ENCODE peak calls at places on chromosomes 13 and 19, in seven cellular contexts. One of them, this sample, is unnamed.

GRCh38 chr13:106156468-106156867 is 379.0 kb downstream of the EFNB2 start:
- DNase-seq in lower leg skin: no peak
- DNase-seq in fibroblast of villous mesenchyme: peak; percentile 96
- DNase-seq in T1000: peak; percentile 44
- DNase-seq in RWPE1: peak; percentile 86
- DNase-seq in lung: no peak
- DNase-seq in mammary epithelial cell: peak; percentile 99
- DNase-seq in this sample: peak; percentile 97

GRCh38 chr19:49912965-49913685 is 15.9 kb upstream of the ATF5 start:
- DNase-seq in lung: no peak
- DNase-seq in RWPE1: no peak
- DNase-seq in T1000: no peak
- DNase-seq in mammary epithelial cell: no peak
- DNase-seq in lower leg skin: no peak
- DNase-seq in fibroblast of villous mesenchyme: peak; percentile 30
- DNase-seq in this sample: no peak

GRCh38 chr19:18290250-18291018 is 9.0 kb upstream of the JUND start:
- DNase-seq in lung: no peak
- DNase-seq in RWPE1: no peak
- DNase-seq in fibroblast of villous mesenchyme: no peak
- DNase-seq in T1000: no peak
- DNase-seq in mammary epithelial cell: no peak
- DNase-seq in lower leg skin: no peak
- DNase-seq in this sample: no peak

GRCh38 chr19:43354305-43354627 is 780 bp downstream of the CD177 start:
- DNase-seq in fibroblast of villous mesenchyme: no peak
- DNase-seq in lower leg skin: no peak
- DNase-seq in T1000: no peak
- DNase-seq in RWPE1: no peak
- DNase-seq in lung: no peak
- DNase-seq in mammary epithelial cell: no peak
- DNase-seq in this sample: no peak

GRCh38 chr19:11673608-11674041 is 65.1 kb downstream of the ZNF823 start:
- DNase-seq in mammary epithelial cell: no peak
- DNase-seq in T1000: no peak
- DNase-seq in fibroblast of villous mesenchyme: peak; percentile 70
- DNase-seq in lower leg skin: peak; percentile 33
- DNase-seq in lung: peak; percentile 69
- DNase-seq in RWPE1: peak; percentile 17
- DNase-seq in this sample: no peak

GRCh38 chr19:17262557-17262956 is 2.0 kb downstream of the USHBP1 start:
- DNase-seq in T1000: no peak
- DNase-seq in RWPE1: no peak
- DNase-seq in lower leg skin: no peak
- DNase-seq in fibroblast of villous mesenchyme: no peak
- DNase-seq in mammary epithelial cell: no peak
- DNase-seq in lung: no peak
- DNase-seq in this sample: no peak

GRCh38 chr19:30855475-30855874 is 483.3 kb downstream of the ZNF536 start:
- DNase-seq in lower leg skin: no peak
- DNase-seq in fibroblast of villous mesenchyme: no peak
- DNase-seq in lung: no peak
- DNase-seq in T1000: no peak
- DNase-seq in RWPE1: no peak
- DNase-seq in mammary epithelial cell: no peak
- DNase-seq in this sample: no peak

GRCh38 chr13:40052954-40053353 is 397.5 kb downstream of the COG6 start:
- DNase-seq in mammary epithelial cell: no peak
- DNase-seq in fibroblast of villous mesenchyme: no peak
- DNase-seq in lower leg skin: no peak
- DNase-seq in lung: no peak
- DNase-seq in T1000: no peak
- DNase-seq in RWPE1: no peak
- DNase-seq in this sample: no peak

GRCh38 chr13:104796581-104796980 is 1730.4 kb upstream of the SLC10A2 start:
- DNase-seq in fibroblast of villous mesenchyme: no peak
- DNase-seq in lung: no peak
- DNase-seq in mammary epithelial cell: no peak
- DNase-seq in RWPE1: no peak
- DNase-seq in lower leg skin: no peak
- DNase-seq in T1000: no peak
- DNase-seq in this sample: no peak

GRCh38 chr13:20359335-20359734 is 127.2 kb upstream of the GJB6 start:
- DNase-seq in lower leg skin: no peak
- DNase-seq in T1000: no peak
- DNase-seq in mammary epithelial cell: peak; percentile 99
- DNase-seq in RWPE1: peak; percentile 95
- DNase-seq in lung: no peak
- DNase-seq in fibroblast of villous mesenchyme: peak; percentile 95
- DNase-seq in this sample: peak; percentile 76

GRCh38 chr13:57787058-57787791 is 155.7 kb downstream of the PCDH17 start:
- DNase-seq in fibroblast of villous mesenchyme: no peak
- DNase-seq in T1000: no peak
- DNase-seq in lower leg skin: no peak
- DNase-seq in mammary epithelial cell: no peak
- DNase-seq in lung: no peak
- DNase-seq in RWPE1: no peak
- DNase-seq in this sample: no peak

GRCh38 chr13:62747629-62748028 is 1332.0 kb upstream of the PCDH20 start:
- DNase-seq in fibroblast of villous mesenchyme: no peak
- DNase-seq in mammary epithelial cell: no peak
- DNase-seq in RWPE1: peak; percentile 24
- DNase-seq in T1000: no peak
- DNase-seq in lung: no peak
- DNase-seq in lower leg skin: no peak
- DNase-seq in this sample: no peak

GRCh38 chr13:39245688-39246087 is 207.4 kb downstream of the NHLRC3 start:
- DNase-seq in lung: no peak
- DNase-seq in fibroblast of villous mesenchyme: no peak
- DNase-seq in mammary epithelial cell: peak; percentile 45
- DNase-seq in RWPE1: peak; percentile 29
- DNase-seq in lower leg skin: no peak
- DNase-seq in T1000: no peak
- DNase-seq in this sample: no peak

GRCh38 chr19:32691291-32691951 is at the start of gene NUDT19:
- DNase-seq in fibroblast of villous mesenchyme: peak; percentile 71
- DNase-seq in mammary epithelial cell: peak; percentile 80
- DNase-seq in RWPE1: peak; percentile 81
- DNase-seq in lung: peak; percentile 92
- DNase-seq in lower leg skin: peak; percentile 79
- DNase-seq in T1000: peak; percentile 83
- DNase-seq in this sample: peak; percentile 90